ENCODE peak calls at places on chromosomes 11 and 22, in seven cellular contexts. X, P, B, F, A, G and I are unnamed samples.

GRCh38 chr11:16792426-16792825 is 54.0 kb downstream of the C11orf58 start:
- DNase-seq in X (no peak), P (no peak), B (no peak), F (no peak), A (no peak), G (no peak), I (no peak)

GRCh38 chr11:119482561-119483001 is 59.6 kb upstream of the THY1 start:
- DNase-seq in X (no peak), P (no peak), B (no peak), F (no peak), A (no peak), G (no peak), I (no peak)

GRCh38 chr11:88015170-88015569 is 160.1 kb downstream of the RAB38 start:
- DNase-seq in X (no peak), P (no peak), B (no peak), F (peak; percentile 16), A (no peak), G (no peak), I (no peak)

GRCh38 chr11:8839957-8840945 is 70.7 kb upstream of the AKIP1 start:
- DNase-seq in X (peak; percentile 50), P (no peak), B (no peak), F (peak; percentile 81), A (peak; percentile 85), G (no peak), I (peak; percentile 26)

GRCh38 chr11:36574486-36574885 is 6.7 kb downstream of the RAG1 start:
- DNase-seq in X (no peak), P (no peak), B (no peak), F (no peak), A (no peak), G (no peak), I (no peak)

GRCh38 chr11:57335023-57335342 is 709 bp downstream of the SSRP1 start:
- DNase-seq in X (no peak), P (no peak), B (no peak), F (no peak), A (no peak), G (no peak), I (no peak)

GRCh38 chr11:111797145-111797581 is 31.0 kb upstream of the PPP2R1B start:
- DNase-seq in X (no peak), P (peak; percentile 77), B (no peak), F (peak; percentile 50), A (no peak), G (peak; percentile 2), I (peak; percentile 31)

GRCh38 chr22:44325718-44326548 is 13.2 kb upstream of the SHISAL1 start:
- DNase-seq in X (no peak), P (no peak), B (no peak), F (peak; percentile 31), A (peak; percentile 38), G (no peak), I (peak; percentile 56)

GRCh38 chr22:35991168-35991567 is 37.5 kb downstream of the RBFOX2 start:
- DNase-seq in X (no peak), P (no peak), B (no peak), F (no peak), A (no peak), G (no peak), I (peak; percentile 88)

GRCh38 chr22:22479999-22480532 is 28.5 kb downstream of the ZNF280B start:
- DNase-seq in X (no peak), P (no peak), B (no peak), F (no peak), A (no peak), G (no peak), I (peak; percentile 42)

GRCh38 chr22:46377566-46378498 is 42.3 kb downstream of the TRMU start:
- DNase-seq in X (peak; percentile 74), P (no peak), B (no peak), F (peak; percentile 63), A (peak; percentile 96), G (peak; percentile 94), I (no peak)

GRCh38 chr11:103659138-103659734 is 377.2 kb upstream of the DDI1 start:
- DNase-seq in X (peak; percentile 52), P (no peak), B (no peak), F (peak; percentile 19), A (peak; percentile 35), G (peak; percentile 1), I (peak; percentile 12)

GRCh38 chr22:18032455-18033101 is 8.2 kb upstream of the MICAL3 start:
- DNase-seq in X (no peak), P (peak; percentile 92), B (no peak), F (peak; percentile 96), A (peak; percentile 19), G (peak; percentile 64), I (peak; percentile 89)

GRCh38 chr11:122207505-122207904 is 91.5 kb upstream of the BLID start:
- DNase-seq in X (no peak), P (no peak), B (no peak), F (no peak), A (no peak), G (no peak), I (peak; percentile 90)

GRCh38 chr11:117953029-117953671 is 23.9 kb upstream of the TMPRSS13 start:
- DNase-seq in X (no peak), P (no peak), B (no peak), F (no peak), A (no peak), G (no peak), I (no peak)

DNA sequence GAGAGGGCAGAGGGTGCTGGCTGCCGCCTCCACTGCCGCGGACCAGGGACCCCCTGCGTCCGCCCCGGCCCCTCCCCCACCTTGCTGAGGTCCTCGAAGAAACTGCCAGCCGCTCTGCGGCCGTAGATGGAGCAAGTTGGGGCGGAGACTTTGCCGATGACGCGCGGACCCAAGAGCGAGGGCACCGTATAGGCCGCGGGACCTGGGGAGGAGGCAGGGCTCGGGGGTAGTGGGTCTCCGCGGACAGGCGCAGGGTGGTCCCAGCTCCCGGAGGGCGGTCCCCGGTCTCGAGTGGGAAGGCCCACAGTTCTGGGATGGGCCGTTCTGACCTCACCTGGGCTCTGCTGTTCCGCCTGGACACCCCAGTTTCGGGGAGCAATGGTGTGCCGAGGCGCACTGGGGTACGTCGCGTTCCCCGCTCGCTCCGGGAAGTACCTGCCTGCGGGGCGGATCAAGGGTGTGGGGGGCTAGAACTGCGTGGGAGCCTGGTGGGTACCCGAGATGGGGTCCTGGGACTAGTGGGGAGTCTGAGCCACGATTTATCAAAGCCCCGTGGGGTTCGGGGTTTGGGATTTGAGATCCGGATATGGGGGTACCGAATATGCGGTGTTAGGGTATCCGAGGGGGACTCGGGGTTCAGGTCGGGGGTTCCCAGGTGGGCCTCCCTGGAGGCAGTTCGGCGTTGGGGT is 1.2 kb upstream of the TYMP start:
- DNase-seq in X (peak; percentile 91), P (no peak), B (no peak), F (peak; percentile 56), A (peak; percentile 80), G (peak; percentile 71), I (peak; percentile 75)
- TF ChIP-seq EZH2 in X (no peak), P (no peak), B (no peak), F (no peak), A (peak; percentile 9), G (no peak), I (peak; percentile 75)

GRCh38 chr11:515131-515530 is 8.1 kb upstream of the RNH1 start:
- DNase-seq in X (no peak), P (peak; percentile 79), B (no peak), F (peak; percentile 98), A (no peak), G (no peak), I (no peak)

GRCh38 chr11:516400-516799 is 9.4 kb upstream of the RNH1 start:
- DNase-seq in X (no peak), P (no peak), B (no peak), F (no peak), A (no peak), G (no peak), I (no peak)

GRCh38 chr11:518463-519202 is 11.6 kb upstream of the RNH1 start:
- DNase-seq in X (peak; percentile 89), P (peak; percentile 92), B (no peak), F (peak; percentile 97), A (peak; percentile 86), G (peak; percentile 92), I (peak; percentile 89)

GRCh38 chr11:521179-521688 is 14.1 kb downstream of the HRAS start:
- DNase-seq in X (no peak), P (no peak), B (no peak), F (no peak), A (no peak), G (no peak), I (no peak)

GRCh38 chr11:520428-521178 is 13.6 kb upstream of the RNH1 start:
- DNase-seq in X (no peak), P (no peak), B (no peak), F (no peak), A (peak; percentile 1), G (no peak), I (no peak)
- TF ChIP-seq EZH2 in X (no peak), P (no peak), B (no peak), F (no peak), A (no peak), G (no peak), I (no peak)

GRCh38 chr22:19719055-19719482 is 4.3 kb upstream of the GP1BB start:
- DNase-seq in X (no peak), P (no peak), B (no peak), F (no peak), A (no peak), G (no peak), I (no peak)
- TF ChIP-seq EZH2 in X (peak; percentile 32), P (peak; percentile 30), B (no peak), F (no peak), A (peak; percentile 70), G (no peak), I (no peak)

GRCh38 chr11:1555713-1556153 is 16.3 kb downstream of the DUSP8 start:
- DNase-seq in X (no peak), P (no peak), B (no peak), F (no peak), A (no peak), G (no peak), I (no peak)

GRCh38 chr11:1554981-1555712 is 16.9 kb downstream of the DUSP8 start:
- DNase-seq in X (no peak), P (no peak), B (no peak), F (no peak), A (no peak), G (no peak), I (no peak)

GRCh38 chr11:1557904-1558831 is 13.9 kb downstream of the DUSP8 start:
- DNase-seq in X (no peak), P (no peak), B (no peak), F (no peak), A (no peak), G (peak; percentile 59), I (peak; percentile 82)

GRCh38 chr11:1557168-1557884 is 14.7 kb downstream of the DUSP8 start:
- DNase-seq in X (no peak), P (no peak), B (no peak), F (no peak), A (no peak), G (no peak), I (no peak)

DNA sequence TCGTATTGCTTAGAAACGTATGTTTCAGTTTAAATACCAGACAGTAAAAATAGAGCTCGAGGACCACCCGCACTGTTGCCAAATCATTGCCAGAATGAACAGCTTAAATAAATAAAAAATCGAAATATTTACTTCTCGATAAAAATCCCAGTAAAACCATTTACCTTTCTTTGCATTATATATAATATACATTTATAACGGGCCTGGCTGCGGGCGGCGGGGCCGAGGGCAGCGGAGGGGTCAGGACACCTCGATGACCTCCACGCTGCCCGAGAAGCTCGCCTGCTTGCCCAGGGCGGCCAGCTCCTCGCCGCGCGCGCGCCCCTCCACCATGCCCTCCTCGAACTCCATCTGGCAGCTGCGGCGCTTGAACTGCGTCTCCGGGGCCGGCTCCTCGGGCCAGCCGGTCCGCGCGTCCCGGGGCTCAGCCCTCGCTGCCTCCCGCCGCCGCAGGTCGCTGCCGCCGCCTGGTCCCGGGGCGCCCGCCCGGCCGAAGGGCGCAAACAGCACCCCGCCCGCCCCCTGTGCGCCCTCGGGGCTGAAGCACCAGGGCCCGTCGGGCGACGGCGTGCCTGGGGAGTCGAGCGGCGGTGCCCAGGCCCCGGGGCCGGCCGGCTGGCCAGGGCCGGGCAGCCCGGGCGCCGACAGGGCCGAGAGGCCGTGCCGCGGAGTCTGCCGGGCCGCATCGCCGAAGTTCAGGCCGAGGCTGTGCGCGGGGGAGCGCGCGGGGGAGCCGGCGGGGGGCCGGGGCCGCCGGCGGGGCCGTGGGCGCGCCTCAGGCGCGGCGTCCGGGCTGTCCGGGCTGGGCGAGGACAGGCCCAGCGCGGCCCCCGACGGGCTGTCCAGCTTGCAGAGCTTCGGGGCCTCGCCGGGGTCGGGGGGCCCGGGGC is 15.5 kb downstream of the DUSP8 start:
- DNase-seq in X (peak; percentile 51), P (no peak), B (no peak), F (no peak), A (no peak), G (no peak), I (no peak)
- TF ChIP-seq EZH2 in X (no peak), P (no peak), B (no peak), F (no peak), A (peak; percentile 69), G (no peak), I (no peak)